ENCODE peak calls at places on chromosomes 6 and 20, in six cellular contexts. Y is DMS 273 treated with DMSO at 0.1 percent for 48 hours; G is T-helper 2 cell; O is iPS-NIHi11; U is activated CD4-positive, alpha-beta T cell treated with anti-CD3 and anti-CD28 coated beads, Interleukin-2, amount 10 ng/mL, durations not matched to agents 7 days and 5 days; X is right cardiac atrium. K is an unnamed sample.
A peak's percentile ranks its signal among the peaks of the same experiment; 100 is the strongest.

GRCh38 chr6:43944908-43945777 is 175.1 kb downstream of the VEGFA start:
- DNase-seq in G (no peak), Y (no peak), U (no peak), O (no peak), X (no peak), K (peak; percentile 67)

GRCh38 chr20:49636447-49636846 is 68.5 kb upstream of the PTGIS start:
- DNase-seq in Y (no peak), X (peak; percentile 81), O (no peak), U (no peak), G (no peak), K (no peak)

GRCh38 chr6:152130441-152130840 is 323.0 kb downstream of the ESR1 start:
- DNase-seq in U (no peak), Y (no peak), X (no peak), O (no peak), G (no peak), K (no peak)

GRCh38 chr6:79084693-79085092 is 6.6 kb upstream of the PHIP start:
- DNase-seq in U (no peak), X (no peak), G (no peak), Y (no peak), O (no peak), K (no peak)

GRCh38 chr6:42315991-42316378 is 98.3 kb upstream of the MRPS10 start:
- DNase-seq in Y (no peak), O (peak; percentile 50), U (no peak), G (no peak), X (no peak), K (peak; percentile 99)

GRCh38 chr6:7903673-7904072 is 6.9 kb downstream of the TXNDC5 start:
- DNase-seq in U (no peak), Y (no peak), G (no peak), O (no peak), X (no peak), K (no peak)

GRCh38 chr6:74936886-74937285 is 269.0 kb downstream of the COL12A1 start:
- DNase-seq in G (no peak), O (no peak), Y (no peak), X (no peak), U (no peak), K (no peak)

GRCh38 chr20:31505903-31506302 is 8.3 kb upstream of the HM13 start:
- DNase-seq in X (no peak), U (no peak), O (no peak), G (no peak), Y (no peak), K (no peak)

GRCh38 chr6:156280131-156280530 is 497.0 kb upstream of the ARID1B start:
- DNase-seq in U (no peak), X (no peak), Y (no peak), O (no peak), G (no peak), K (no peak)

GRCh38 chr6:91505199-91505598 is 918.3 kb upstream of the MAP3K7 start:
- DNase-seq in G (no peak), U (no peak), X (no peak), Y (no peak), O (no peak), K (no peak)

GRCh38 chr20:15882553-15882952 is 690.7 kb downstream of the KIF16B start:
- DNase-seq in G (no peak), Y (no peak), X (no peak), U (no peak), O (no peak), K (no peak)

GRCh38 chr6:27092316-27092692 is 155.2 kb upstream of the PRSS16 start:
- DNase-seq in X (no peak), G (no peak), Y (no peak), O (no peak), U (no peak), K (no peak)

GRCh38 chr6:27119329-27119728 is 128.2 kb upstream of the PRSS16 start:
- DNase-seq in G (no peak), U (no peak), Y (no peak), O (no peak), X (no peak), K (no peak)

GRCh38 chr20:41182296-41183212 is 45.2 kb downstream of the PLCG1 start:
- DNase-seq in X (peak; percentile 32), Y (no peak), O (no peak), G (no peak), U (peak; percentile 3), K (no peak)

GRCh38 chr6:50843842-50844241 is 25.2 kb downstream of the TFAP2B start:
- DNase-seq in U (no peak), Y (no peak), G (no peak), X (no peak), O (peak; percentile 76), K (no peak)

GRCh38 chr6:133047706-133048105 is 193.5 kb upstream of the EYA4 start:
- DNase-seq in X (no peak), U (no peak), G (no peak), Y (no peak), O (no peak), K (no peak)

GRCh38 chr6:148348335-148348734 is 5.7 kb downstream of the SASH1 start:
- DNase-seq in X (no peak), O (no peak), Y (no peak), U (no peak), G (no peak), K (no peak)

GRCh38 chr6:165726915-165727314 is 63.9 kb upstream of the PDE10A start:
- DNase-seq in Y (no peak), U (no peak), X (no peak), G (no peak), O (peak; percentile 29), K (no peak)

GRCh38 chr20:62156592-62157386 is 13.2 kb downstream of the SS18L1 start:
- DNase-seq in O (peak; percentile 95), U (peak; percentile 75), X (peak; percentile 86), G (peak; percentile 58), Y (peak; percentile 24), K (peak; percentile 27)

GRCh38 chr6:150877928-150878327 is 12.4 kb downstream of the MTHFD1L start:
- DNase-seq in Y (no peak), X (no peak), G (no peak), O (no peak), U (no peak), K (no peak)

GRCh38 chr6:1400126-1400850 is 10.9 kb downstream of the FOXF2 start:
- DNase-seq in Y (no peak), X (no peak), U (no peak), G (no peak), O (no peak), K (no peak)

K was measured in fibroblast of lung.